ENCODE peak calls at places on chromosomes 4 and X, in four cellular contexts. One of them, this sample, is unnamed.

GRCh38 chr4:5631352-5632042 is 76.9 kb downstream of the EVC2 start:
- DNase-seq in naive thymus-derived CD8-positive, alpha-beta T cell: no peak
- DNase-seq in activated naive CD4-positive, alpha-beta T cell: no peak
- DNase-seq in mesendoderm: peak
- DNase-seq in this sample: no peak

GRCh38 chr4:119783200-119783978 is 154.8 kb upstream of the PDE5A start:
- DNase-seq in naive thymus-derived CD8-positive, alpha-beta T cell: no peak
- DNase-seq in activated naive CD4-positive, alpha-beta T cell: no peak
- DNase-seq in mesendoderm: no peak
- DNase-seq in this sample: no peak

GRCh38 chrX:71935542-71935941 is 24.9 kb downstream of the NHSL2 start:
- DNase-seq in naive thymus-derived CD8-positive, alpha-beta T cell: no peak
- DNase-seq in activated naive CD4-positive, alpha-beta T cell: no peak
- DNase-seq in mesendoderm: peak
- DNase-seq in this sample: peak

GRCh38 chr4:140239311-140239710 is 85.3 kb upstream of the MAML3 start:
- DNase-seq in naive thymus-derived CD8-positive, alpha-beta T cell: no peak
- DNase-seq in activated naive CD4-positive, alpha-beta T cell: no peak
- DNase-seq in mesendoderm: no peak
- DNase-seq in this sample: no peak

GRCh38 chr4:161829631-161830030 is 334.2 kb downstream of the FSTL5 start:
- DNase-seq in naive thymus-derived CD8-positive, alpha-beta T cell: no peak
- DNase-seq in activated naive CD4-positive, alpha-beta T cell: no peak
- DNase-seq in mesendoderm: no peak
- DNase-seq in this sample: no peak

GRCh38 chrX:9988762-9989161 is 21.6 kb downstream of the CLDN34 start:
- DNase-seq in naive thymus-derived CD8-positive, alpha-beta T cell: no peak
- DNase-seq in activated naive CD4-positive, alpha-beta T cell: no peak
- DNase-seq in mesendoderm: no peak
- DNase-seq in this sample: no peak

GRCh38 chr4:159308571-159309340 is 205.9 kb downstream of the RAPGEF2 start:
- DNase-seq in naive thymus-derived CD8-positive, alpha-beta T cell: no peak
- DNase-seq in activated naive CD4-positive, alpha-beta T cell: no peak
- DNase-seq in mesendoderm: peak
- DNase-seq in this sample: peak

GRCh38 chrX:623599-624323 is 6.8 kb upstream of the SHOX start:
- DNase-seq in naive thymus-derived CD8-positive, alpha-beta T cell: no peak
- DNase-seq in activated naive CD4-positive, alpha-beta T cell: no peak
- DNase-seq in mesendoderm: peak
- DNase-seq in this sample: peak

GRCh38 chr4:183905081-183905592 is at the start of gene STOX2:
- DNase-seq in naive thymus-derived CD8-positive, alpha-beta T cell: no peak
- DNase-seq in activated naive CD4-positive, alpha-beta T cell: no peak
- DNase-seq in mesendoderm: peak
- DNase-seq in this sample: peak

This sample was measured in neural progenitor cell.